ENCODE peak calls at places on chromosome 10, in eight cellular contexts. T, D, J, H, I, N, P and X are unnamed samples.

GRCh38 chr10:28661035-28661434 is 16.3 kb upstream of the BAMBI start:
- DNase-seq in T (peak; percentile 26), D (peak; percentile 86), J (peak; percentile 88), H (no peak), I (peak; percentile 92), N (no peak), P (peak; percentile 76), X (peak; percentile 87)

GRCh38 chr10:110360857-110361474 is 56.2 kb upstream of the SMNDC1 start:
- DNase-seq in T (no peak), D (no peak), J (no peak), H (no peak), I (no peak), N (no peak), P (no peak), X (peak; percentile 22)

GRCh38 chr10:73096041-73096451 is 620 bp downstream of the P4HA1 start:
- DNase-seq in T (no peak), D (peak; percentile 67), J (peak; percentile 58), H (peak; percentile 80), I (peak; percentile 75), N (peak; percentile 70), P (peak; percentile 71), X (peak; percentile 64)

GRCh38 chr10:95217476-95217875 is 23.4 kb downstream of the ACSM6 start:
- DNase-seq in T (no peak), D (no peak), J (no peak), H (no peak), I (peak; percentile 24), N (no peak), P (peak; percentile 45), X (peak; percentile 42)

GRCh38 chr10:74923556-74923955 is 97.2 kb downstream of the KAT6B start:
- DNase-seq in T (no peak), D (peak; percentile 30), J (no peak), H (no peak), I (no peak), N (no peak), P (no peak), X (no peak)

GRCh38 chr10:121648493-121648892 is 50.2 kb upstream of the FGFR2 start:
- DNase-seq in T (no peak), D (no peak), J (no peak), H (no peak), I (no peak), N (no peak), P (no peak), X (no peak)

GRCh38 chr10:65793738-65794425 is 1132.0 kb upstream of the LRRTM3 start:
- DNase-seq in T (no peak), D (peak; percentile 39), J (no peak), H (no peak), I (no peak), N (no peak), P (peak; percentile 4), X (no peak)

GRCh38 chr10:19845963-19846362 is 29.7 kb downstream of the PLXDC2 start:
- DNase-seq in T (no peak), D (no peak), J (no peak), H (no peak), I (no peak), N (no peak), P (no peak), X (peak; percentile 17)

GRCh38 chr10:121823993-121824463 is 103.8 kb downstream of the ATE1 start:
- DNase-seq in T (peak; percentile 52), D (peak; percentile 61), J (peak; percentile 39), H (no peak), I (peak; percentile 62), N (no peak), P (peak; percentile 66), X (peak; percentile 76)

GRCh38 chr10:72079356-72079755 is 9.0 kb downstream of the SPOCK2 start:
- DNase-seq in T (no peak), D (no peak), J (no peak), H (no peak), I (no peak), N (no peak), P (no peak), X (no peak)

GRCh38 chr10:59901481-59901880 is 4.9 kb downstream of the CCDC6 start:
- DNase-seq in T (no peak), D (no peak), J (no peak), H (no peak), I (no peak), N (no peak), P (no peak), X (no peak)

GRCh38 chr10:48406204-48406603 is 99.7 kb downstream of the MAPK8 start:
- DNase-seq in T (no peak), D (peak; percentile 19), J (peak; percentile 23), H (no peak), I (peak; percentile 28), N (no peak), P (peak; percentile 33), X (peak; percentile 45)

GRCh38 chr10:127102176-127102575 is 94.2 kb downstream of the INSYN2A start:
- DNase-seq in T (no peak), D (no peak), J (no peak), H (no peak), I (no peak), N (no peak), P (no peak), X (no peak)

GRCh38 chr10:33215635-33216034 is 118.8 kb downstream of the NRP1 start:
- DNase-seq in T (no peak), D (no peak), J (no peak), H (peak; percentile 74), I (peak; percentile 93), N (no peak), P (peak; percentile 53), X (peak; percentile 44)

GRCh38 chr10:79073784-79074432 is 5.1 kb downstream of the ZMIZ1 start:
- DNase-seq in T (no peak), D (peak; percentile 62), J (peak; percentile 40), H (peak; percentile 77), I (peak; percentile 31), N (no peak), P (peak; percentile 50), X (peak; percentile 60)

GRCh38 chr10:126500185-126500584 is 111.9 kb upstream of the ADAM12 start:
- DNase-seq in T (no peak), D (no peak), J (no peak), H (no peak), I (no peak), N (no peak), P (no peak), X (no peak)

GRCh38 chr10:35336084-35336831 is at the start of gene CCNY:
- DNase-seq in T (no peak), D (peak; percentile 61), J (peak; percentile 46), H (peak; percentile 85), I (peak; percentile 42), N (peak; percentile 87), P (peak; percentile 72), X (peak; percentile 40)

GRCh38 chr10:84265378-84265777 is 20.5 kb downstream of the RGR start:
- DNase-seq in T (no peak), D (no peak), J (no peak), H (no peak), I (no peak), N (no peak), P (no peak), X (no peak)

DNA sequence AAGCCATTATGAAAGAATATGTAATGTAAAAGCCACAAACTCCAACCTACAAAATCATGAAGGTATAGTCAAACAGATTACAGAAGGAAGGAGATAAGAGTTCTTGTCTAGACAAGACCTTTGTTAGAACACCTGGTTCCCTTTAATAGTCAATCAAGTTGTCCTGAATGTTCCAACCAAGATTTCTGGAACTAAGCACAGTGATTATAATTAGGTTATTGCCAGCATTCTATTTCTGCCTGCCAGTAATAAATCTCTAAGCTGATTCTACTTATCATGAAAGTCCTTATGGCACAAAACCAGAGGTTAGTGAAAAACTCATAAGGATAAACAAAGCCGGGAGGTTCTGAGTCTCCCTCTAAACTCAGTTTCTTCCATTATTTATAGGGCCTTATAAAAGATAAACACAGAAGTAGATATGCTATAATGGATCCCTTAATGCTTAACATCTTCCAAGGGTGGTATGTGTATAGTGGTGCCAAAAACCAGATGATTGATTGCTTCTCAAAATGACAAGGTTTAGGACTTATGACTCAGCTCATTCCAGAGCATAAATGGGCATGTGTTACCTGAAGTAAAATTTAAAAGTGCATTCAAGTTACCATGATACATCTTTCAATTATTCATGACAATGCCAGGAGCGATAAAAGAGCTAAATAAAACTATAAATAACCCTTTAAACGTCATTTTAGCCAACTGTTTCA is 237.2 kb downstream of the CSTF2T start:
- DNase-seq in T (no peak), D (peak; percentile 9), J (no peak), H (no peak), I (peak; percentile 80), N (no peak), P (no peak), X (peak; percentile 3)
- H3K4me3 ChIP-seq in T (no peak overlapping the region), D (no peak overlapping the region), J (no peak overlapping the region), H (no peak overlapping the region), I (no peak overlapping the region), N (no peak overlapping the region), P (no peak overlapping the region), X (no peak overlapping the region)

DNA sequence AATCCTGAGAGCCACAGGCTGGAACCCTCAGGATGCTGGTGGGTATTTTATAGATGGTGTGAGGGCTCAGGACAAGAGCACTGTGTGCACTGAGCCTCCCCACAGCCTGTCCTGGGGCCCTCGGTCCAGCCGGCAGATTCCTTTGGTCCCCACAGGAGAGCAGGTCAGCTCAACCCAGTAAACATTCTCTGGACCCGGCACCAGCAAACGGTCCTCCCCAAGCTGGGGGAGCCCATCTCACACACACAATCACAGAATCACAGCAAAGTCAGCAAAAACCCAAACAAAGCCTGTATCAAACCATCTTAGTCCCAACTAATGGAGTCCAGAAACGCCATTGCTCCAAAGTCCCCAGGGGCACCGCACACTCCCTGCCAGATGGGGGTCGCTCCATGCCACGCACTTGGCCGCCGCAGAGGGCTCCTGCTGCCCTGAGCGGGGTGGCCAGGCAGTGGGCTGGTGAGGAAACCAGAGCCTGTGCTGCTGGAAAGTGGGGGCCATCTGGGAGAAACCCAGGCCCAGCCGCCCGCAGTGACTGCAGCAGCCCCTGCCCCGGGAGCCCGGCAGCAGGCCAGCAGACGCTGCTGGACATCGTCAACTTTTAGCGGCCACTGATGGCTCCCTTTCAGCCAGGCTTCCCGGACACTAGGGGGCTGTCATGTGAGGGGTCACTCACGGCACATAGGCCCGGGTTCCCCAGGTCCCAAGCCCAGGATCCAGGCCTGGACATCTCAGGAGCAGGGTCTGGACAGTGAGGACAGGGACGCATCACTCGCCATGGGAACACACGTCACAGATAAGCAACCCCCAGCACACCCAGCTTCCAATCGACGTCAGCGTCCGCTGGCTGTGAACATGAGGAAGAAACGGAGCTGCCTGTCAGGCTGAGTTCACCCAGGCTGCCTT is 52.6 kb downstream of the DPYSL4 start:
- DNase-seq in T (no peak), D (peak; percentile 45), J (no peak), H (no peak), I (peak; percentile 21), N (no peak), P (no peak), X (no peak)
- TF ChIP-seq CTCF in T (no peak), D (no peak), J (no peak), H (no peak), I (peak; percentile 19), N (no peak), P (no peak), X (no peak)

DNA sequence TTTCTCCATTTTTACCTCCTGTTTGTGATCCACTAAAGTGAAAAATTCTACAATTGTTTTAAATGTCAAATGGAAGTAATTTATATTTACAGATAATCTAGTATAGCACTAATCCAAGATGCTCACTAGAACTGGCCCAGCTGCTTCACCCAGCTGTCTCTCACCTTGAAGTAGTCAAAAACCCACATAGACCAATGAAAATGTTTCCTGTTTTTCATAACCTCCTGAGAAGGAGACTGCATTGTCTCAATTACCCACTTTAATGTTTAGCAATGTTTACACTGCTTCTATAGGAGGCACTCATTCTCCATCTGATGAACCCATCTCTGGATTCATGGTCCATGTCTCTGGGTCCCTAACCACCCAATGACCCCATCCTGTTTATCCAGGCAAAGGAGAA is 56.1 kb upstream of the ADO start:
- DNase-seq in T (no peak), D (no peak), J (no peak), H (no peak), I (no peak), N (no peak), P (no peak), X (no peak)
- H3K4me3 ChIP-seq in T (no peak overlapping the region), D (no peak overlapping the region), J (no peak overlapping the region), H (no peak overlapping the region), I (no peak overlapping the region), N (no peak overlapping the region), P (no peak overlapping the region), X (no peak overlapping the region)

GRCh38 chr10:114110174-114110972 is 63.6 kb downstream of the CCDC186 start:
- DNase-seq in T (no peak), D (no peak), J (no peak), H (no peak), I (no peak), N (no peak), P (no peak), X (peak; percentile 1)
- TF ChIP-seq CTCF in T (peak; percentile 18), D (no peak), J (peak; percentile 44), H (no peak), I (peak; percentile 32), N (no peak), P (peak; percentile 21), X (no peak)